ENCODE peak calls at places on chromosomes 3 and 15, in six cellular contexts. C is Kasumi-1; N is SK-N-DZ; Q is cardiac fibroblast; Y is activated naive CD8-positive, alpha-beta T cell treated with anti-CD3 and anti-CD28 coated beads, Interleukin-2, amount 10 ng/mL, durations not matched to agents 7 days and 5 days; L is small intestine. R is an unnamed sample.

GRCh38 chr3:14836049-14836468 is 17.3 kb downstream of the FGD5 start:
- DNase-seq in N (no peak), Y (no peak), C (no peak), Q (no peak), L (no peak), R (no peak)

GRCh38 chr3:175433026-175433668 is 574.0 kb downstream of the NAALADL2 start:
- DNase-seq in C (no peak), Q (peak), Y (no peak), N (no peak), L (no peak), R (no peak)

GRCh38 chr3:142858043-142858442 is 30.8 kb downstream of the PCOLCE2 start:
- DNase-seq in Y (no peak), N (no peak), L (no peak), C (no peak), Q (no peak), R (no peak)

GRCh38 chr15:95051881-95052280 is 820.5 kb downstream of the MCTP2 start:
- DNase-seq in L (no peak), C (no peak), N (no peak), Q (no peak), Y (no peak), R (no peak)

GRCh38 chr3:188608401-188608800 is 454.4 kb downstream of the LPP start:
- DNase-seq in N (no peak), Y (no peak), L (no peak), C (no peak), Q (no peak), R (no peak)

GRCh38 chr3:55333923-55334322 is 153.2 kb downstream of the WNT5A start:
- DNase-seq in N (no peak), Q (peak), C (no peak), L (no peak), Y (no peak), R (no peak)

GRCh38 chr15:88627463-88627862 is 6.3 kb downstream of the AEN start:
- DNase-seq in Y (no peak), C (no peak), Q (no peak), N (no peak), L (peak), R (no peak)

GRCh38 chr3:105746226-105746996 is 122.4 kb downstream of the CBLB start:
- DNase-seq in Q (peak), Y (no peak), C (no peak), L (peak), N (no peak), R (peak)

GRCh38 chr3:28343144-28343543 is 5.4 kb upstream of the ZCWPW2 start:
- DNase-seq in C (no peak), N (no peak), L (peak), Y (no peak), Q (no peak), R (no peak)

GRCh38 chr15:82852906-82853635 is 43.6 kb downstream of the WHAMM start:
- DNase-seq in C (peak), L (no peak), N (no peak), Q (no peak), Y (no peak), R (no peak)

GRCh38 chr3:102248981-102249705 is 185.7 kb upstream of the ZPLD1 start:
- DNase-seq in L (no peak), Q (no peak), C (no peak), Y (no peak), N (no peak), R (no peak)

GRCh38 chr3:117441851-117442250 is 732.3 kb downstream of the TUSC7 start:
- DNase-seq in Q (no peak), L (no peak), N (no peak), C (no peak), Y (no peak), R (no peak)

GRCh38 chr15:78879517-78880241 is 7.0 kb downstream of the MORF4L1 start:
- DNase-seq in Y (no peak), Q (no peak), L (no peak), N (no peak), C (no peak), R (no peak)

GRCh38 chr3:72696815-72697214 is 151.4 kb downstream of the SHQ1 start:
- DNase-seq in Q (no peak), L (no peak), C (no peak), Y (no peak), N (no peak), R (no peak)

GRCh38 chr15:40272713-40273056 is 10.2 kb downstream of the ANKRD63 start:
- DNase-seq in L (no peak), Y (no peak), C (no peak), Q (no peak), N (no peak), R (no peak)

GRCh38 chr15:56325186-56325585 is 40.0 kb upstream of the TEX9 start:
- DNase-seq in Q (peak), Y (no peak), C (no peak), N (no peak), L (no peak), R (no peak)

GRCh38 chr3:36373661-36374060 is 6.6 kb upstream of the STAC start:
- DNase-seq in C (no peak), Y (no peak), N (no peak), L (no peak), Q (no peak), R (no peak)

GRCh38 chr3:167728176-167728575 is 6.5 kb downstream of the PDCD10 start:
- DNase-seq in N (no peak), L (no peak), C (no peak), Y (no peak), Q (peak), R (peak)

GRCh38 chr15:91866971-91867372 is 13.5 kb downstream of the SLCO3A1 start:
- DNase-seq in Y (no peak), Q (peak), N (no peak), C (no peak), L (no peak), R (no peak)

GRCh38 chr15:68298882-68299381 is 21.4 kb downstream of the FEM1B start:
- DNase-seq in N (no peak), Y (peak), L (peak), Q (peak), C (no peak), R (no peak)

GRCh38 chr15:65942436-65942835 is 73.1 kb downstream of the RAB11A start:
- DNase-seq in Q (no peak), C (no peak), Y (peak), N (peak), L (no peak), R (no peak)

GRCh38 chr3:157029365-157029790 is 130.6 kb downstream of the CCNL1 start:
- DNase-seq in L (no peak), Y (no peak), N (no peak), C (no peak), Q (no peak), R (no peak)

GRCh38 chr3:151203053-151203420 is at the start of gene GPR171:
- DNase-seq in L (peak), C (peak), Y (peak), Q (no peak), N (no peak), R (no peak)

GRCh38 chr15:59222106-59222505 is 15.5 kb downstream of the LDHAL6B start:
- DNase-seq in C (no peak), L (no peak), Q (peak), Y (no peak), N (no peak), R (no peak)

GRCh38 chr15:39191871-39192281 is 389.0 kb upstream of the THBS1 start:
- DNase-seq in C (no peak), Y (no peak), L (no peak), Q (peak), N (no peak), R (no peak)

R was measured in hepatocyte.